ENCODE peak calls at places on chromosomes 12 and 14, in eight cellular contexts. J, P, I, D, K, C, S and T are unnamed samples.

GRCh38 chr14:102235275-102235897 is 69.6 kb downstream of the MOK start:
- DNase-seq in S (peak), I (peak), P (peak), K (peak), J (peak), D (peak), C (peak), T (peak)

GRCh38 chr12:54998958-54999510 is 14.5 kb upstream of the TESPA1 start:
- DNase-seq in D (no peak), K (no peak), J (no peak), S (no peak), P (no peak), I (no peak), C (no peak), T (no peak)

GRCh38 chr12:108801736-108802665 is 55.4 kb downstream of the SSH1 start:
- DNase-seq in I (peak), P (peak), J (no peak), C (peak), K (no peak), D (peak), S (peak), T (no peak)

GRCh38 chr12:50979369-50980052 is 27.2 kb downstream of the HIGD1C start:
- DNase-seq in S (no peak), C (no peak), I (no peak), D (no peak), P (no peak), K (no peak), J (no peak), T (no peak)

GRCh38 chr12:127230843-127231260 is 1036.1 kb upstream of the TMEM132C start:
- DNase-seq in S (no peak), D (no peak), J (no peak), K (no peak), C (no peak), I (peak), P (no peak), T (no peak)

GRCh38 chr14:101151930-101152310 is 248.4 kb upstream of the RTL1 start:
- DNase-seq in D (no peak), S (no peak), K (no peak), I (no peak), J (no peak), P (no peak), C (no peak), T (no peak)

GRCh38 chr12:26863515-26863914 is 30.5 kb upstream of the ITPR2 start:
- DNase-seq in J (no peak), K (no peak), S (no peak), P (no peak), I (peak), D (no peak), C (no peak), T (no peak)

GRCh38 chr12:69059465-69060457 is 126.8 kb upstream of the CPM start:
- DNase-seq in K (no peak), D (no peak), J (no peak), I (peak), P (no peak), S (no peak), C (no peak), T (no peak)

GRCh38 chr14:59464651-59465569 is at the start of gene GPR135:
- DNase-seq in S (no peak), K (peak), J (peak), P (peak), C (peak), I (peak), D (peak), T (no peak)

GRCh38 chr14:68461086-68461485 is 331.8 kb downstream of the ZFP36L1 start:
- DNase-seq in P (no peak), D (no peak), I (no peak), S (no peak), J (no peak), C (no peak), K (no peak), T (no peak)

GRCh38 chr14:66378712-66379111 is 107.5 kb upstream of the CCDC196 start:
- DNase-seq in I (no peak), S (no peak), D (no peak), K (no peak), P (no peak), C (no peak), J (no peak), T (no peak)

GRCh38 chr12:20429876-20430275 is 61.5 kb downstream of the PDE3A start:
- DNase-seq in D (no peak), P (no peak), C (no peak), J (no peak), K (no peak), S (no peak), I (peak), T (no peak)

GRCh38 chr14:90756755-90757345 is 59.4 kb downstream of the TTC7B start:
- DNase-seq in S (peak), K (no peak), C (no peak), I (no peak), D (no peak), J (no peak), P (no peak), T (no peak)

GRCh38 chr12:75665216-75665615 is 153.8 kb upstream of the KRR1 start:
- DNase-seq in P (peak), K (no peak), I (no peak), D (no peak), S (no peak), J (no peak), C (no peak), T (no peak)

GRCh38 chr14:104138098-104138890 is at the start of gene KIF26A:
- DNase-seq in C (peak), S (no peak), J (peak), K (no peak), D (no peak), I (no peak), P (peak), T (no peak)

GRCh38 chr12:26285401-26285800 is 90.0 kb downstream of the SSPN start:
- DNase-seq in I (no peak), S (no peak), K (no peak), J (no peak), C (no peak), P (no peak), D (no peak), T (no peak)

GRCh38 chr14:104860414-104860813 is 4.7 kb upstream of the CEP170B start:
- DNase-seq in I (no peak), S (no peak), P (no peak), K (no peak), J (no peak), C (no peak), D (no peak), T (no peak)

GRCh38 chr12:112777387-112778025 is 14.0 kb upstream of the RPH3A start:
- DNase-seq in I (no peak), C (no peak), D (no peak), P (no peak), K (no peak), S (peak), J (no peak), T (no peak)

GRCh38 chr14:75554482-75554881 is 23.9 kb upstream of the FLVCR2 start:
- DNase-seq in D (no peak), I (peak), J (no peak), C (no peak), S (no peak), K (no peak), P (no peak), T (no peak)

GRCh38 chr12:51118706-51119105 is 35.3 kb upstream of the CSRNP2 start:
- DNase-seq in P (no peak), S (no peak), K (no peak), I (peak), J (no peak), D (no peak), C (no peak), T (no peak)

GRCh38 chr12:4909397-4909733 is 340 bp upstream of the KCNA1 start:
- DNase-seq in D (no peak), S (no peak), J (no peak), P (peak), K (no peak), I (no peak), C (peak), T (no peak)

GRCh38 chr12:71760471-71760870 is 5.8 kb downstream of the RAB21 start:
- DNase-seq in K (no peak), P (no peak), C (no peak), S (no peak), I (no peak), D (no peak), J (no peak), T (peak)

GRCh38 chr12:9039397-9039977 is 50.1 kb downstream of the KLRG1 start:
- DNase-seq in I (peak), K (peak), J (no peak), C (no peak), P (peak), S (no peak), D (no peak), T (peak)

GRCh38 chr14:49966971-49967630 is 74.2 kb downstream of the ARF6 start:
- DNase-seq in I (no peak), S (no peak), D (no peak), C (no peak), K (no peak), J (no peak), P (no peak), T (no peak)

GRCh38 chr12:120292661-120293531 is at the start of gene RNU4-1:
- DNase-seq in C (peak), K (peak), I (peak), P (peak), J (no peak), S (peak), D (peak), T (peak)

GRCh38 chr12:3662516-3662915 is 90.4 kb downstream of the CRACR2A start:
- DNase-seq in P (peak), K (no peak), J (no peak), I (peak), S (no peak), D (no peak), C (no peak), T (no peak)

GRCh38 chr12:116759783-116760581 is 21.9 kb downstream of the RNFT2 start:
- DNase-seq in K (peak), I (peak), D (no peak), J (no peak), C (peak), S (peak), P (no peak), T (peak)

GRCh38 chr12:89225401-89225800 is 126.9 kb downstream of the DUSP6 start:
- DNase-seq in K (peak), C (no peak), J (no peak), I (peak), S (no peak), D (no peak), P (no peak), T (no peak)

GRCh38 chr14:77955816-77956796 is 156.2 kb downstream of the ADCK1 start:
- DNase-seq in D (no peak), P (peak), S (no peak), K (no peak), I (no peak), J (no peak), C (no peak), T (no peak)